ENCODE peak calls at places on chromosomes 2 and 18, in six cellular contexts. K is K562, M is A549, J is HepG2, L is SK-N-SH, G is GM12878. C is an unnamed sample.

GRCh38 chr2:170475878-170476277 is 239.3 kb upstream of the SP5 start:
- DNase-seq in K (no peak), J (no peak), M (no peak), L (no peak), G (no peak), C (no peak)

GRCh38 chr18:73511751-73512525 is 635.7 kb downstream of the FBXO15 start:
- DNase-seq in L (no peak), G (no peak), J (no peak), K (no peak), M (no peak), C (peak; percentile 87)

GRCh38 chr2:42353792-42354429 is 7.1 kb downstream of the COX7A2L start:
- DNase-seq in J (no peak), G (no peak), K (no peak), M (no peak), L (no peak), C (no peak)

GRCh38 chr2:224520064-224520463 is 65.1 kb downstream of the CUL3 start:
- DNase-seq in G (peak; percentile 86), J (peak; percentile 12), L (no peak), M (no peak), K (no peak), C (peak; percentile 92)

GRCh38 chr18:8703181-8703638 is 2.1 kb upstream of the MTCL1 start:
- DNase-seq in G (no peak), J (no peak), K (no peak), L (no peak), M (no peak), C (no peak)

GRCh38 chr2:239180526-239181073 is 220.2 kb downstream of the HDAC4 start:
- DNase-seq in J (no peak), G (no peak), K (no peak), L (no peak), M (no peak), C (no peak)

GRCh38 chr2:88575051-88575450 is 52.2 kb downstream of the EIF2AK3 start:
- DNase-seq in J (no peak), M (no peak), G (no peak), K (no peak), L (no peak), C (peak; percentile 51)

GRCh38 chr2:105330681-105331375 is 1.3 kb upstream of the TGFBRAP1 start:
- DNase-seq in K (no peak), J (no peak), G (no peak), M (no peak), L (no peak), C (no peak)

GRCh38 chr2:195330513-195330956 is 326.5 kb upstream of the SLC39A10 start:
- DNase-seq in K (peak; percentile 4), L (no peak), G (no peak), J (no peak), M (no peak), C (no peak)

GRCh38 chr18:77218642-77219041 is 31.0 kb upstream of the GALR1 start:
- DNase-seq in M (no peak), K (no peak), G (no peak), L (no peak), J (no peak), C (no peak)

GRCh38 chr2:147515213-147515612 is 329.6 kb upstream of the ACVR2A start:
- DNase-seq in J (no peak), L (no peak), G (no peak), K (no peak), M (no peak), C (no peak)

GRCh38 chr2:211766689-211767088 is 771.9 kb downstream of the ERBB4 start:
- DNase-seq in G (no peak), L (no peak), J (no peak), K (no peak), M (no peak), C (no peak)

GRCh38 chr2:158740591-158740990 is 54.5 kb upstream of the DAPL1 start:
- DNase-seq in L (no peak), M (no peak), G (no peak), J (no peak), K (no peak), C (peak; percentile 81)

GRCh38 chr2:160278889-160279196 is 78.8 kb upstream of the ITGB6 start:
- DNase-seq in J (peak; percentile 15), M (no peak), K (no peak), L (peak; percentile 12), G (no peak), C (peak; percentile 57)

GRCh38 chr2:7089898-7090510 is 172.8 kb downstream of the RNF144A start:
- DNase-seq in L (no peak), G (no peak), K (no peak), M (no peak), J (no peak), C (no peak)

GRCh38 chr2:164523026-164523425 is 98.3 kb downstream of the GRB14 start:
- DNase-seq in K (no peak), L (no peak), J (no peak), G (no peak), M (no peak), C (no peak)

GRCh38 chr2:151810506-151810905 is 17.7 kb downstream of the ARL5A start:
- DNase-seq in L (no peak), G (no peak), J (no peak), K (no peak), M (no peak), C (no peak)

GRCh38 chr2:125471963-125472362 is 1184.0 kb upstream of the GYPC start:
- DNase-seq in K (no peak), L (peak; percentile 27), G (no peak), M (peak; percentile 2), J (peak; percentile 16), C (peak; percentile 38)

GRCh38 chr2:12061785-12062184 is 315.4 kb downstream of the LPIN1 start:
- DNase-seq in M (no peak), L (no peak), K (no peak), J (no peak), G (no peak), C (no peak)

GRCh38 chr2:217436386-217436785 is 566.4 kb downstream of the TNS1 start:
- DNase-seq in G (no peak), J (no peak), K (no peak), M (no peak), L (no peak), C (no peak)

GRCh38 chr2:96485751-96486643 is 19.2 kb downstream of the NEURL3 start:
- DNase-seq in M (no peak), L (no peak), K (no peak), G (peak; percentile 97), J (peak; percentile 48), C (peak; percentile 87)

GRCh38 chr2:199985625-199986207 is 30.3 kb downstream of the MAIP1 start:
- DNase-seq in J (peak; percentile 83), K (peak; percentile 44), L (peak; percentile 38), G (no peak), M (peak; percentile 31), C (peak; percentile 81)

GRCh38 chr18:36215577-36215976 is 28.3 kb downstream of the MOCOS start:
- DNase-seq in K (no peak), L (no peak), G (no peak), J (no peak), M (no peak), C (no peak)

GRCh38 chr18:36212301-36212977 is 25.1 kb downstream of the MOCOS start:
- DNase-seq in J (no peak), K (peak; percentile 45), G (no peak), M (no peak), L (no peak), C (peak; percentile 12)

GRCh38 chr18:36212978-36213303 is 25.6 kb downstream of the MOCOS start:
- DNase-seq in M (no peak), K (no peak), G (no peak), J (no peak), L (no peak), C (no peak)

GRCh38 chr18:36214811-36215210 is 27.5 kb downstream of the MOCOS start:
- DNase-seq in J (no peak), L (no peak), K (no peak), M (no peak), G (no peak), C (no peak)

GRCh38 chr18:36217348-36217747 is 30.1 kb downstream of the MOCOS start:
- DNase-seq in M (no peak), G (no peak), J (peak; percentile 57), K (no peak), L (no peak), C (no peak)
- TF ChIP-seq SMC3 in M (no peak), G (no peak), J (no peak), K (no peak), L (no peak), C (no peak)

GRCh38 chr2:73868204-73868978 is 24.4 kb upstream of the ACTG2 start:
- DNase-seq in J (no peak), M (no peak), L (no peak), G (no peak), K (no peak), C (no peak)

DNA sequence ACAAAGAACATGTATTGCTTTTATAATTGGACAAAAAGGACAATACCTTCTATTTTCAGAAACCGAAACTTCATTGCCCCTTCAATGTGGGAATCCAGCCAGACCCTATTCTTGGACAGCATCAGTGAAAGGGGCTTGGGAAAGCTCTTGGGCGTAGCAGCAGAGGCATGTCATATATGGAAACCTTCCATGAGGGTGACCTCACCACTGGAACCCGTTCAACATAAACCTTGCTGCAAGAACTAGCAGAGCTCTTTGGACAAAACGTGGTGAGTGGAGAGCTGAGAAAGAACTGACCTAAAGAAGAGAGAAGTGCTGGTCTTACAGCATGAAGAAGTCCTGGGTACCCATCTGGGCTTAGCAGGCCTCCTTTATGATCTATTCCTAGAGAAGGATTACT is 22.7 kb upstream of the ACTG2 start:
- DNase-seq in G (no peak), K (no peak), L (no peak), J (no peak), M (no peak), C (peak; percentile 98)
- TF ChIP-seq SMC3 in G (no peak), K (no peak), L (no peak), J (no peak), M (no peak), C (no peak)

DNA sequence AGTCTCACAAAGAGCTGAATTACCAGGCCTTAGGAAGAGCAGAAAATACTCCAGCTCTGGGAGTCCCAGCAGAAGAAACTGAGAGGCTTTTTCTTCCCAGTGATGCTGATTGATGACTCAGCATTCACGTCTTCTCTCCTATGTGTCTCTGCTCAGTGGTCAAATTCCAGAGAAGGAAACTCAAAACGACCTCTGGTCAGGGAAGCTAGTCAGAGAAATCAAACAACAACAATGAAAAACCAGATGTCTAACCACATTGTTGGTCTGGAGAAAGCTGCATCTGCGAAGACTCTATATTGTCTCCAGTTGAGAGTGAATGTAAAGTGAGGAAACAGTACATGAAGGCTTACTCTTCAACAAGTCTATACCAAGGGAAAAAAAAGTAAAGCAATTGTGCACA is 28.6 kb upstream of the CERS6 start:
- DNase-seq in J (no peak), L (no peak), M (no peak), G (no peak), K (no peak), C (peak; percentile 88)
- TF ChIP-seq SMC3 in J (no peak), L (no peak), M (no peak), G (no peak), K (no peak), C (no peak)

GRCh38 chr2:203469554-203469953 is 65.5 kb downstream of the RAPH1 start:
- DNase-seq in L (no peak), J (no peak), M (no peak), G (no peak), K (no peak), C (no peak)

GRCh38 chr2:203471323-203471722 is 63.8 kb downstream of the RAPH1 start:
- DNase-seq in K (no peak), L (no peak), M (no peak), J (no peak), G (no peak), C (no peak)

DNA sequence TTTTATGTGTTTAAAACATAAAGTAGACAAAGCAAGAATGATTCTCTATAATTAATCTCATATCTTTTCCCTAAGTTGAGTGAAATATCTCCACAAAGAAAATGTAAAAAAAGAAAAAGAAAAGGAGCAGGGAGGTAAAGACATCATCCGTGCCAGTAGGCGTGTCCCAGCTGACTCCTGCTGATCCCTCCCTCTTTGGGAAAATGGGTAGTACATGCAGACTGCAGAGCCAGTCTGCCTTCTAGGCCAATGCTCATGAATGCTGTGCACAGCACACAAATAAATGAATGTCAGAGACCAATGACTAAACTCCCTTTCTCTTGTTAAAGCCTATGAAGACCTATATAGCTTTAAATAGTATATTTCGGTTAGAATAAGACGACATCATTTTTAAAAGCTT is 64.7 kb downstream of the RAPH1 start:
- DNase-seq in L (peak; percentile 10), K (no peak), G (no peak), M (no peak), J (no peak), C (no peak)
- TF ChIP-seq SMC3 in L (no peak), K (no peak), G (no peak), M (no peak), J (no peak), C (no peak)

C was measured in IMR-90.